ENCODE peak calls at places on chromosome 3, in six cellular contexts. S is astrocyte, C is colonic mucosa, P is trophoblast cell, D is mammary epithelial cell, J is neuronal stem cell. H is an unnamed sample.
A peak's percentile ranks its signal among the peaks of the same experiment; 100 is the strongest.

GRCh38 chr3:11465744-11466611 is 177.7 kb downstream of the VGLL4 start:
- DNase-seq in D (no peak), C (peak; percentile 25), P (no peak), S (peak; percentile 95), J (no peak), H (no peak)

GRCh38 chr3:160949460-160949859 is 155.7 kb downstream of the B3GALNT1 start:
- DNase-seq in P (no peak), J (no peak), S (no peak), C (no peak), D (no peak), H (no peak)

GRCh38 chr3:53264718-53265117 is 8.9 kb upstream of the TKT start:
- DNase-seq in J (no peak), D (no peak), S (no peak), P (no peak), C (no peak), H (no peak)

GRCh38 chr3:13870902-13871301 is 9.0 kb downstream of the WNT7A start:
- DNase-seq in C (no peak), P (no peak), J (no peak), S (no peak), D (no peak), H (no peak)

GRCh38 chr3:194871864-194872668 is 186.4 kb downstream of the FAM43A start:
- DNase-seq in P (no peak), D (peak; percentile 66), S (peak; percentile 40), J (no peak), C (peak; percentile 78), H (no peak)

GRCh38 chr3:121274411-121274810 is 271.4 kb downstream of the POLQ start:
- DNase-seq in S (no peak), D (peak; percentile 1), P (no peak), C (no peak), J (no peak), H (no peak)

GRCh38 chr3:58298189-58298588 is 7.9 kb upstream of the RPP14 start:
- DNase-seq in P (no peak), C (no peak), D (no peak), J (no peak), S (no peak), H (no peak)

GRCh38 chr3:186515115-186515514 is 29.1 kb downstream of the CRYGS start:
- DNase-seq in P (no peak), D (no peak), C (no peak), S (no peak), J (no peak), H (no peak)

GRCh38 chr3:9754678-9755077 is 4.9 kb downstream of the OGG1 start:
- DNase-seq in S (no peak), C (no peak), J (no peak), D (no peak), P (no peak), H (no peak)

GRCh38 chr3:197333901-197334639 is 35.7 kb upstream of the DLG1 start:
- DNase-seq in P (no peak), C (no peak), J (no peak), S (peak; percentile 35), D (no peak), H (no peak)

GRCh38 chr3:127284258-127284657 is 3.6 kb downstream of the PRR20G start:
- DNase-seq in P (no peak), J (no peak), C (no peak), S (no peak), D (no peak), H (no peak)

GRCh38 chr3:35335703-35336102 is 303.6 kb upstream of the ARPP21 start:
- DNase-seq in C (no peak), D (peak; percentile 4), P (no peak), J (no peak), S (no peak), H (no peak)

GRCh38 chr3:139534444-139534812 is 5.1 kb downstream of the RBP1 start:
- DNase-seq in S (peak; percentile 93), J (no peak), P (no peak), D (peak; percentile 91), C (peak; percentile 25), H (no peak)

GRCh38 chr3:9600597-9600996 is 47.0 kb upstream of the LHFPL4 start:
- DNase-seq in J (no peak), P (no peak), D (no peak), S (no peak), C (peak; percentile 73), H (no peak)

GRCh38 chr3:144429719-144430121 is 458.1 kb downstream of the DIPK2A start:
- DNase-seq in S (no peak), D (peak; percentile 6), J (no peak), P (no peak), C (no peak), H (no peak)

GRCh38 chr3:167066977-167067843 is 312.9 kb downstream of the ZBBX start:
- DNase-seq in S (no peak), D (no peak), P (no peak), J (no peak), C (no peak), H (no peak)

GRCh38 chr3:17057316-17057715 is 172.6 kb downstream of the PLCL2 start:
- DNase-seq in C (no peak), J (no peak), D (no peak), P (no peak), S (peak; percentile 46), H (no peak)

GRCh38 chr3:120428904-120429303 is 21.9 kb downstream of the FSTL1 start:
- DNase-seq in P (no peak), S (peak; percentile 68), J (no peak), C (no peak), D (no peak), H (no peak)

GRCh38 chr3:186453531-186453930 is 90.6 kb downstream of the CRYGS start:
- DNase-seq in J (no peak), S (no peak), P (no peak), D (no peak), C (no peak), H (no peak)

GRCh38 chr3:45343947-45344346 is 44.4 kb upstream of the LARS2 start:
- DNase-seq in P (no peak), J (no peak), S (no peak), C (no peak), D (no peak), H (peak; percentile 9)

GRCh38 chr3:112333386-112334334 is 704 bp downstream of the CD200 start:
- DNase-seq in C (peak; percentile 35), D (no peak), J (no peak), S (peak; percentile 38), P (no peak), H (no peak)

GRCh38 chr3:136929984-136930671 is 27.7 kb upstream of the IL20RB start:
- DNase-seq in D (peak; percentile 64), J (no peak), S (no peak), P (no peak), C (peak; percentile 87), H (no peak)

GRCh38 chr3:131216340-131216739 is 165.2 kb upstream of the NUDT16 start:
- DNase-seq in J (no peak), D (no peak), S (no peak), C (no peak), P (no peak), H (no peak)

GRCh38 chr3:179852117-179852886 is 184.4 kb downstream of the PEX5L start:
- DNase-seq in C (no peak), S (peak; percentile 74), J (no peak), D (peak; percentile 46), P (no peak), H (peak; percentile 10)

GRCh38 chr3:127226946-127227842 is 34.3 kb downstream of the PRR23E start:
- DNase-seq in D (peak; percentile 34), S (no peak), J (peak; percentile 58), C (no peak), P (no peak), H (peak; percentile 7)

GRCh38 chr3:190496859-190497258 is 17.0 kb upstream of the IL1RAP start:
- DNase-seq in P (no peak), D (no peak), S (no peak), C (no peak), J (no peak), H (no peak)

DNA sequence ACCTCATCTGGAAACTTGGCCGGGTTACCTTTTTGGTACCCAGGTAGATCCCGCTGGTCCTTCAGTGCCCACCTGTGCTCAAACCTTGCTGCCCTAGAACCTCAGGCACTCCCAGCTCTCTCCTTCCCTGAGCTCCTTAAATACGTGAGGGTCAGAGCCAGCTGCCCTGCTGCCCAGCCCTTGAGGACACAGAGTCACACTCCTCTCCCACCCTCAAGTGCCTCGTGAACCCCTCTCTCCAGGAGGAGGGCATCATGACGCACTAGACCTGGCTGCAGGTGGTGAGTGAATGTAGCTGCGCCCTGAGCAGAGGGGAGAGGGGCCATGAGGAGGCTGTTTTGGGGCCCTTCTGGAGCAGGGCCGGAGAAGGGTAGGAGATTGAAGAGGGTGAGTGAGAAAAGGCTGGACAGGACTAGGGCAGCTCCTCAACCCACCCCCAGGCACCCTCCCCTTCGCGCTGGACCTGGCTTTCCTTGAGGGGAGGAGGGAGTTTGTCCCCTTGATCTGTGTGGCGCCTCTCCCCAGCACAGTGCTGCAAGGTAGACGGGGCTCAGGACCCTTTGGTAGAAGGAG is 939 bp downstream of the SLC12A8 start:
- DNase-seq in D (no peak), P (no peak), J (no peak), S (no peak), C (no peak), H (no peak)
- H3K9ac ChIP-seq in D (no peak overlapping the region), P (no peak overlapping the region), J (peak overlapping the region; percentile 31), S (peak overlapping the region; percentile 39), C (peak overlapping the region; percentile 57), H (no peak overlapping the region)

GRCh38 chr3:172140499-172141391 is 101.4 kb downstream of the FNDC3B start:
- DNase-seq in P (peak; percentile 97), D (peak; percentile 97), S (peak; percentile 99), J (no peak), C (peak; percentile 75), H (peak; percentile 98)
- H3K9ac ChIP-seq in P (no peak overlapping the region), D (peak overlapping the region; percentile 77), S (peak overlapping the region; percentile 76), J (no peak overlapping the region), C (no peak overlapping the region), H (peak overlapping the region; percentile 65)

DNA sequence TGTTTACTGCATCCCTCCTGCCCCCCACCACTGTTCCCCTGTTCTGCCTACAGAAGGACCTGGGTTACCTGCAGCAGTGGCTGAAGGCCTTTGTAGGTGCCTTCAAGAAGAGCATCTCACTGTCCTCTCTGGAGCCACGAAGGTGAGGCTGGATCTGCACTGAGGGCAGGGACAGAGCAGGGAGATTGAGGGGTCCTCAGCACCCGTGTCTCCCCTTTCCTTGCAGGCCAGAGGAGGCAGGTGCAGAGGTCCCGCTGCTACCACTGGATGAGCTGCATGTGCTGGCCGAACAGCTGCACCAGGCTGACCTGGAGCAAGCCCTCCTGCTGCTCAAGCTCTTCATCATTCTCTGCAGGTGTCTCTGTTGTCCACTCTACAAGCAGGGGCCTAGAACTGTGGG is 9.2 kb downstream of the NBEAL2 start:
- DNase-seq in P (no peak), S (no peak), J (no peak), D (no peak), C (no peak), H (no peak)
- H3K9ac ChIP-seq in P (no peak overlapping the region), S (no peak overlapping the region), J (peak overlapping the region; percentile 3), D (no peak overlapping the region), C (no peak overlapping the region), H (no peak overlapping the region)

GRCh38 chr3:98594630-98594961 is 1.2 kb upstream of the CPOX start:
- DNase-seq in S (no peak), D (no peak), C (no peak), J (no peak), P (no peak), H (no peak)
- H3K9ac ChIP-seq in S (no peak overlapping the region), D (no peak overlapping the region), C (no peak overlapping the region), J (no peak overlapping the region), P (no peak overlapping the region), H (no peak overlapping the region)

H was measured in HepG2.